ENCODE peak calls at places on chromosomes 12 and 14, in five cellular contexts. N is ELR; Z is osteoblast; H is stimulated activated CD4-positive, alpha-beta T cell treated with anti-CD3 and anti-CD28 coated beads, Interleukin-12 subunit alpha, Interleukin-12 subunit beta, amount 100 ng/mL, for 48 hours; K is activated T-cell treated with anti-CD3 and anti-CD28 coated beads, Interleukin-2, amount 50 U/mL, for 1 hour. W is an unnamed sample.

GRCh38 chr12:111780166-111780565 is 13.4 kb downstream of the ALDH2 start:
- DNase-seq in N (no peak), K (no peak), Z (peak; percentile 39), H (no peak), W (no peak)

GRCh38 chr12:129552996-129553750 is 350.7 kb downstream of the TMEM132D start:
- DNase-seq in N (no peak), K (no peak), Z (no peak), H (no peak), W (no peak)

GRCh38 chr14:71933026-71933587 is 878 bp downstream of the RGS6 start:
- DNase-seq in N (peak; percentile 10), K (no peak), Z (no peak), H (peak; percentile 8), W (no peak)

GRCh38 chr14:35438910-35439713 is 34.6 kb upstream of the NFKBIA start:
- DNase-seq in N (peak; percentile 47), Z (no peak), H (no peak), K (no peak), W (no peak)

GRCh38 chr14:55094630-55095157 is 34.4 kb upstream of the LGALS3 start:
- DNase-seq in N (peak; percentile 88), K (no peak), Z (no peak), H (no peak), W (peak; percentile 79)

GRCh38 chr14:58783801-58784511 is 146.2 kb downstream of the DACT1 start:
- DNase-seq in K (no peak), N (no peak), Z (peak; percentile 39), H (no peak), W (no peak)

GRCh38 chr14:69372146-69372545 is 26.0 kb downstream of the ERH start:
- DNase-seq in N (no peak), K (no peak), H (no peak), Z (no peak), W (no peak)

GRCh38 chr12:99914206-99914605 is 70.5 kb downstream of the ANKS1B start:
- DNase-seq in Z (no peak), H (no peak), K (no peak), N (no peak), W (no peak)

GRCh38 chr14:64704743-64705405 is 650 bp downstream of the PLEKHG3 start:
- DNase-seq in N (peak; percentile 46), H (no peak), Z (peak; percentile 81), K (no peak), W (peak; percentile 56)

GRCh38 chr12:67916266-67916970 is 72.8 kb upstream of the IFNG-AS1 start:
- DNase-seq in N (peak; percentile 8), Z (peak; percentile 58), H (no peak), K (no peak), W (no peak)

GRCh38 chr14:102279688-102280348 is 25.1 kb downstream of the MOK start:
- DNase-seq in K (no peak), Z (peak; percentile 90), N (peak; percentile 100), H (peak; percentile 10), W (peak; percentile 76)

GRCh38 chr12:131103614-131104463 is 150.1 kb downstream of the ADGRD1 start:
- DNase-seq in Z (peak; percentile 61), H (no peak), N (no peak), K (no peak), W (no peak)

GRCh38 chr12:56987551-56988053 is 18.7 kb downstream of the ZBTB39 start:
- DNase-seq in H (peak; percentile 65), Z (peak; percentile 92), N (peak; percentile 80), K (peak; percentile 76), W (peak; percentile 75)

W was measured in mesenchymal stem cell.